ENCODE peak calls at places on chromosomes 4 and X, in four cellular contexts. Y is MCF 10A, T is esophagus squamous epithelium, W is heart left ventricle. N is an unnamed sample.

GRCh38 chrX:67328496-67328895 is 215.3 kb upstream of the AR start:
- DNase-seq in Y (no peak), T (no peak), W (no peak), N (no peak)

GRCh38 chr4:89939994-89940393 is 45.3 kb downstream of the MMRN1 start:
- DNase-seq in Y (peak; percentile 22), T (no peak), W (peak; percentile 14), N (no peak)

GRCh38 chr4:150862829-150863228 is 152.3 kb downstream of the LRBA start:
- DNase-seq in Y (no peak), T (no peak), W (no peak), N (no peak)

GRCh38 chr4:128068927-128069326 is 7.8 kb downstream of the LARP1B start:
- DNase-seq in Y (peak; percentile 27), T (no peak), W (no peak), N (no peak)

GRCh38 chrX:12210196-12210815 is 72.0 kb downstream of the FRMPD4 start:
- DNase-seq in Y (peak; percentile 65), T (no peak), W (peak; percentile 7), N (no peak)

GRCh38 chr4:99886146-99886545 is 8.1 kb downstream of the LAMTOR3 start:
- DNase-seq in Y (peak; percentile 29), T (no peak), W (no peak), N (no peak)

GRCh38 chr4:7134737-7135388 is 57.5 kb upstream of the SORCS2 start:
- DNase-seq in Y (peak; percentile 39), T (no peak), W (peak; percentile 47), N (peak; percentile 82)

GRCh38 chr4:139619644-139620043 is 46.0 kb upstream of the MGST2 start:
- DNase-seq in Y (peak; percentile 56), T (no peak), W (no peak), N (no peak)

DNA sequence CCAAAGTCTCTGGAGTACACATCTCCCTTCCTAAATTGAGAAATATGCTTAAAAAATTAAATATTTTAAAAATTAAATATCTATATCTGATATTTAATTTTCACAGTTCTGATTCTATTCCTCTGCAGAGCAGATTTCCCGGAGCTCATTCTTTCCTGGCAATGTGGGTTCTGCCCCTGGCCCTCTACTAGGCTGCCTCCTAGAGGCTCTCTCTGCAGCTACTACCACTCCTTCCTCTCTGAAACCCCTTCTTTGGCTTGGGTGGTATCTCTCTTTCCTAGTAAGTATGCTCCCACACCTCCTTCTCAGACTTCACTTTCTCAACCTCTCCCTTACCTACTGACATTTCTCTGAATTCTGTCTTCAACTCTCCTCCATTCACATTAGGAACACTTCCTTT is 45.3 kb downstream of the RPGR start:
- DNase-seq in Y (no peak), T (no peak), W (no peak), N (no peak)
- TF ChIP-seq CTCF in Y (peak; percentile 10), T (no peak), W (peak; percentile 43), N (peak; percentile 42)

GRCh38 chrX:9342581-9343051 is 122.2 kb upstream of the TBL1X start:
- DNase-seq in Y (peak; percentile 77), T (no peak), W (peak; percentile 84), N (peak; percentile 93)

GRCh38 chrX:9340619-9341304 is 124.1 kb upstream of the TBL1X start:
- DNase-seq in Y (peak; percentile 46), T (no peak), W (peak; percentile 33), N (peak; percentile 82)

GRCh38 chrX:9343971-9344370 is 120.9 kb upstream of the TBL1X start:
- DNase-seq in Y (no peak), T (no peak), W (no peak), N (no peak)

GRCh38 chrX:9339603-9340569 is 125.0 kb upstream of the TBL1X start:
- DNase-seq in Y (no peak), T (no peak), W (peak; percentile 51), N (no peak)

GRCh38 chrX:9341305-9342201 is 123.3 kb upstream of the TBL1X start:
- DNase-seq in Y (peak; percentile 56), T (peak; percentile 23), W (peak; percentile 67), N (peak; percentile 85)
- TF ChIP-seq CTCF in Y (no peak), T (no peak), W (no peak), N (no peak)

GRCh38 chrX:137194164-137194563 is 160.4 kb upstream of the GPR101 start:
- DNase-seq in Y (peak; percentile 61), T (no peak), W (no peak), N (no peak)
- TF ChIP-seq CTCF in Y (peak; percentile 60), T (peak; percentile 32), W (peak; percentile 39), N (no peak)

GRCh38 chrX:48648299-48648698 is 35.3 kb upstream of the WAS start:
- DNase-seq in Y (peak; percentile 27), T (no peak), W (peak; percentile 6), N (no peak)
- TF ChIP-seq CTCF in Y (no peak), T (no peak), W (peak; percentile 33), N (peak; percentile 38)

GRCh38 chrX:44935640-44936039 is 62.7 kb downstream of the KDM6A start:
- DNase-seq in Y (peak; percentile 29), T (no peak), W (no peak), N (no peak)
- TF ChIP-seq CTCF in Y (no peak), T (peak; percentile 20), W (no peak), N (no peak)

GRCh38 chrX:31658360-31658759 is 586.5 kb upstream of the FTHL17 start:
- DNase-seq in Y (peak; percentile 42), T (no peak), W (no peak), N (no peak)
- TF ChIP-seq CTCF in Y (peak; percentile 42), T (peak; percentile 35), W (peak; percentile 56), N (peak; percentile 49)

DNA sequence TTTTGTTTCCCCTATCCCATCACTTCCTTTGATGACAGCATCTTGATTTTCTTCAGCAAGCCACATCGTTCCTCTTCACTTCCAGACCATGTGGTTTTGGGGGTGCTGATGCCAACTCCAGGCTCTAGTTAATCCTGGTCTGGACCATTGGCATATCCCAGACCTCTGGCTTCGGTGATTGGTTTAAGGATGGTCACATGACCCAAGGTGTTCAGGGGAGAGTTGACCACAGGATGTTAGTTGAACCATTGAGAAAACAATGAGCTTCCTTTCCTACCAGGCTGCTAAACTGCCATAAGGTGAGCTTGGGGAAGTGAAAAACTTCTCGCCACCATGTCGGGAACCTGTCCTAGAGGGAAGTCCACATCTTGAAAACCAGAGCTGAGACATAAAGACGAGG is 60.9 kb upstream of the TLR3 start:
- DNase-seq in Y (no peak), T (no peak), W (no peak), N (no peak)
- TF ChIP-seq CTCF in Y (no peak), T (no peak), W (no peak), N (no peak)

N was measured in ascending aorta.